ENCODE peak calls at places on chromosomes 11 and 22, in nine cellular contexts. One of them, this sample, is unnamed. For H3K4me1, the result is how much of the 10 kb centered on the place peaks cover.

GRCh38 chr22:23896523-23897186 is 2.5 kb downstream of the MIF start:
- DNase-seq in body of pancreas: no peak
- DNase-seq in CD4-positive, CD25-positive, alpha-beta regulatory T cell: no peak
- DNase-seq in A549: no peak
- DNase-seq in mammary epithelial cell: no peak
- DNase-seq in sigmoid colon: peak
- DNase-seq in IMR-90: no peak
- DNase-seq in ovary: no peak
- DNase-seq in CD8-positive, alpha-beta T cell: no peak
- DNase-seq in this sample: peak

GRCh38 chr22:46902436-46902835 is 140.0 kb downstream of the TBC1D22A start:
- DNase-seq in body of pancreas: no peak
- DNase-seq in CD4-positive, CD25-positive, alpha-beta regulatory T cell: no peak
- DNase-seq in A549: no peak
- DNase-seq in mammary epithelial cell: no peak
- DNase-seq in sigmoid colon: no peak
- DNase-seq in IMR-90: no peak
- DNase-seq in ovary: no peak
- DNase-seq in CD8-positive, alpha-beta T cell: no peak
- DNase-seq in this sample: no peak

GRCh38 chr11:112529071-112529470 is 268.4 kb upstream of the PLET1 start:
- DNase-seq in body of pancreas: no peak
- DNase-seq in CD4-positive, CD25-positive, alpha-beta regulatory T cell: no peak
- DNase-seq in A549: no peak
- DNase-seq in mammary epithelial cell: no peak
- DNase-seq in sigmoid colon: no peak
- DNase-seq in IMR-90: no peak
- DNase-seq in ovary: no peak
- DNase-seq in CD8-positive, alpha-beta T cell: no peak
- DNase-seq in this sample: no peak

GRCh38 chr11:76147106-76147735 is 59.1 kb downstream of the WNT11 start:
- DNase-seq in body of pancreas: no peak
- DNase-seq in CD4-positive, CD25-positive, alpha-beta regulatory T cell: no peak
- DNase-seq in A549: no peak
- DNase-seq in mammary epithelial cell: no peak
- DNase-seq in sigmoid colon: no peak
- DNase-seq in IMR-90: no peak
- DNase-seq in ovary: no peak
- DNase-seq in CD8-positive, alpha-beta T cell: no peak
- DNase-seq in this sample: peak

GRCh38 chr11:105979997-105980703 is 41.9 kb downstream of the MSANTD4 start:
- DNase-seq in body of pancreas: no peak
- DNase-seq in CD4-positive, CD25-positive, alpha-beta regulatory T cell: no peak
- DNase-seq in A549: no peak
- DNase-seq in mammary epithelial cell: no peak
- DNase-seq in sigmoid colon: no peak
- DNase-seq in IMR-90: no peak
- DNase-seq in ovary: no peak
- DNase-seq in CD8-positive, alpha-beta T cell: no peak
- DNase-seq in this sample: no peak

GRCh38 chr11:78549624-78550409 is 24.8 kb downstream of the NARS2 start:
- DNase-seq in body of pancreas: no peak
- DNase-seq in CD4-positive, CD25-positive, alpha-beta regulatory T cell: no peak
- DNase-seq in A549: no peak
- DNase-seq in mammary epithelial cell: no peak
- DNase-seq in sigmoid colon: no peak
- DNase-seq in IMR-90: no peak
- DNase-seq in ovary: no peak
- DNase-seq in CD8-positive, alpha-beta T cell: no peak
- DNase-seq in this sample: no peak

GRCh38 chr11:110582728-110583432 is 129.4 kb downstream of the ARHGAP20 start:
- DNase-seq in body of pancreas: no peak
- DNase-seq in CD4-positive, CD25-positive, alpha-beta regulatory T cell: no peak
- DNase-seq in A549: no peak
- DNase-seq in mammary epithelial cell: peak
- DNase-seq in sigmoid colon: no peak
- DNase-seq in IMR-90: no peak
- DNase-seq in ovary: no peak
- DNase-seq in CD8-positive, alpha-beta T cell: no peak
- DNase-seq in this sample: no peak

GRCh38 chr11:100823360-100823759 is 136.3 kb downstream of the ARHGAP42 start:
- DNase-seq in body of pancreas: no peak
- DNase-seq in CD4-positive, CD25-positive, alpha-beta regulatory T cell: no peak
- DNase-seq in A549: no peak
- DNase-seq in mammary epithelial cell: no peak
- DNase-seq in sigmoid colon: no peak
- DNase-seq in IMR-90: peak
- DNase-seq in ovary: no peak
- DNase-seq in CD8-positive, alpha-beta T cell: no peak
- DNase-seq in this sample: no peak

GRCh38 chr22:27537481-27537891 is 264.1 kb downstream of the MN1 start:
- DNase-seq in body of pancreas: no peak
- DNase-seq in CD4-positive, CD25-positive, alpha-beta regulatory T cell: no peak
- DNase-seq in A549: no peak
- DNase-seq in mammary epithelial cell: no peak
- DNase-seq in sigmoid colon: peak
- DNase-seq in IMR-90: no peak
- DNase-seq in ovary: peak
- DNase-seq in CD8-positive, alpha-beta T cell: no peak
- DNase-seq in this sample: no peak

GRCh38 chr11:10041803-10042202 is 252.2 kb downstream of the SBF2 start:
- DNase-seq in body of pancreas: no peak
- DNase-seq in CD4-positive, CD25-positive, alpha-beta regulatory T cell: no peak
- DNase-seq in A549: no peak
- DNase-seq in mammary epithelial cell: no peak
- DNase-seq in sigmoid colon: no peak
- DNase-seq in IMR-90: no peak
- DNase-seq in ovary: no peak
- DNase-seq in CD8-positive, alpha-beta T cell: no peak
- DNase-seq in this sample: no peak

GRCh38 chr11:47714554-47715081 is 551 bp downstream of the AGBL2 start:
- DNase-seq in body of pancreas: no peak
- DNase-seq in CD4-positive, CD25-positive, alpha-beta regulatory T cell: no peak
- DNase-seq in A549: no peak
- DNase-seq in mammary epithelial cell: peak
- DNase-seq in sigmoid colon: peak
- DNase-seq in IMR-90: no peak
- DNase-seq in ovary: no peak
- DNase-seq in CD8-positive, alpha-beta T cell: peak
- DNase-seq in this sample: no peak

GRCh38 chr11:330307-330693 is 9.6 kb upstream of the IFITM3 start:
- DNase-seq in body of pancreas: no peak
- DNase-seq in CD4-positive, CD25-positive, alpha-beta regulatory T cell: no peak
- DNase-seq in A549: no peak
- DNase-seq in mammary epithelial cell: no peak
- DNase-seq in sigmoid colon: peak
- DNase-seq in IMR-90: no peak
- DNase-seq in ovary: no peak
- DNase-seq in CD8-positive, alpha-beta T cell: no peak
- DNase-seq in this sample: no peak
- H3K4me1 ChIP-seq in body of pancreas: under half
- H3K4me1 ChIP-seq in CD4-positive, CD25-positive, alpha-beta regulatory T cell: under half
- H3K4me1 ChIP-seq in A549: under half
- H3K4me1 ChIP-seq in mammary epithelial cell: under half
- H3K4me1 ChIP-seq in sigmoid colon: under half
- H3K4me1 ChIP-seq in IMR-90: under half
- H3K4me1 ChIP-seq in ovary: under half
- H3K4me1 ChIP-seq in CD8-positive, alpha-beta T cell: half or more
- H3K4me1 ChIP-seq in this sample: under half

DNA sequence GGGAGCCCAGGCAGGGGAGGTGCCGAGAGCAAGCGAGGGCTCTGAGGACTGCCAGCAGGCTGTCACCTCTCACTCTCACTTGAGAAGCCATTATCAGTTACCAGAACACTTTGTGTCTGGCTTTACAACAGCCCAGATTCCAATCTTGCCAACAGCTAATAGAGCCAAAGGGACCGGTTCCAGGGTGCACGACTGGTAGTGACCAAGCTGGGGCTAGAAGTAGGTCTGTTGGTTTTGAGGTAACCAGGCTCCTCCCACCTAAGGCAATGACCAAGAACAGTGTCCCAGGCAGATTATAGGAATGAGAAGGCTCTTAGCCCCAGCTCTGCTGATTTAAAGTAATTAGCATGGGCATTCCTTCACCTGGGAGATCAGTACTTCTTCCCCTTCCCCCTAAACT is 7.2 kb upstream of the IL10RA start:
- DNase-seq in body of pancreas: no peak
- DNase-seq in CD4-positive, CD25-positive, alpha-beta regulatory T cell: no peak
- DNase-seq in A549: no peak
- DNase-seq in mammary epithelial cell: no peak
- DNase-seq in sigmoid colon: no peak
- DNase-seq in IMR-90: no peak
- DNase-seq in ovary: no peak
- DNase-seq in CD8-positive, alpha-beta T cell: no peak
- DNase-seq in this sample: no peak
- H3K4me1 ChIP-seq in body of pancreas: under half
- H3K4me1 ChIP-seq in CD4-positive, CD25-positive, alpha-beta regulatory T cell: half or more
- H3K4me1 ChIP-seq in A549: under half
- H3K4me1 ChIP-seq in mammary epithelial cell: under half
- H3K4me1 ChIP-seq in sigmoid colon: under half
- H3K4me1 ChIP-seq in IMR-90: under half
- H3K4me1 ChIP-seq in ovary: under half
- H3K4me1 ChIP-seq in CD8-positive, alpha-beta T cell: half or more
- H3K4me1 ChIP-seq in this sample: under half

GRCh38 chr11:68838572-68838964 is 3.1 kb downstream of the CPT1A start:
- DNase-seq in body of pancreas: peak
- DNase-seq in CD4-positive, CD25-positive, alpha-beta regulatory T cell: no peak
- DNase-seq in A549: no peak
- DNase-seq in mammary epithelial cell: no peak
- DNase-seq in sigmoid colon: peak
- DNase-seq in IMR-90: no peak
- DNase-seq in ovary: no peak
- DNase-seq in CD8-positive, alpha-beta T cell: peak
- DNase-seq in this sample: no peak
- H3K4me1 ChIP-seq in body of pancreas: half or more
- H3K4me1 ChIP-seq in CD4-positive, CD25-positive, alpha-beta regulatory T cell: half or more
- H3K4me1 ChIP-seq in A549: under half
- H3K4me1 ChIP-seq in mammary epithelial cell: under half
- H3K4me1 ChIP-seq in sigmoid colon: under half
- H3K4me1 ChIP-seq in IMR-90: under half
- H3K4me1 ChIP-seq in ovary: under half
- H3K4me1 ChIP-seq in CD8-positive, alpha-beta T cell: half or more
- H3K4me1 ChIP-seq in this sample: under half

GRCh38 chr11:67376873-67377808 is 3.7 kb upstream of the CLCF1 start:
- DNase-seq in body of pancreas: no peak
- DNase-seq in CD4-positive, CD25-positive, alpha-beta regulatory T cell: no peak
- DNase-seq in A549: no peak
- DNase-seq in mammary epithelial cell: no peak
- DNase-seq in sigmoid colon: no peak
- DNase-seq in IMR-90: no peak
- DNase-seq in ovary: peak
- DNase-seq in CD8-positive, alpha-beta T cell: no peak
- DNase-seq in this sample: no peak
- H3K4me1 ChIP-seq in body of pancreas: under half
- H3K4me1 ChIP-seq in CD4-positive, CD25-positive, alpha-beta regulatory T cell: under half
- H3K4me1 ChIP-seq in A549: half or more
- H3K4me1 ChIP-seq in mammary epithelial cell: under half
- H3K4me1 ChIP-seq in sigmoid colon: under half
- H3K4me1 ChIP-seq in IMR-90: under half
- H3K4me1 ChIP-seq in ovary: under half
- H3K4me1 ChIP-seq in CD8-positive, alpha-beta T cell: under half
- H3K4me1 ChIP-seq in this sample: under half

DNA sequence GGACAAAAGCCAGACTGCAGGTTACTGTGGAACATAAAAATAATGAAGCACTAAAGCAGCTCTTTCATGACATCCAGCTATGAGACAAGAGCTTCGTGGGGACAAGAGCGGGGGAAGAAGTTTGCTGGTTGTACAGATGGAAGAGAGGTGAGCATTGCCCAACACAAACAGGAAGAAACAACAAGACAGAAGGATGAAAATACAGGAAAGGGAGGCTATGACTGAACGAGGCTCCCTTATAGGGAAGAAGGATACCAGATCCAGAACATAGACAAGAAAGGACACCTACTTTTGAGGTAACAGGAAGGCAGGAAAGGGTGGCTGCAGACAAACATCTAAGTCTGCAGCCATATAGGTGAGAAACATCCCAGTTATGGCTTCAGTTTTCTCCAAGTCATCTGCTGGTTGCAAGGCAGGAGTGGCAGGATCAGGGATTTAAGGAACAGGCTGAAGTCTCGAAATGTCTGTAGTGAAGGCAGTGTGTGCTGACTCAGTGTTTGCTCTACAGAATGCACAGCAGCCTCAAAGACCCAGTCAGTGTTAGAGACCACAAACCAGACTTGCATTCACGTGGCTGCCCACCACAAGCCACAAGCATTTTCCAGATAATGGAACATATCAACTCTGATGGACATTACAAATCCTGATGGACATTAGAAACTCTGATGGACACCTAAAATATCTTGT is 1.9 kb downstream of the CLTCL1 start:
- DNase-seq in body of pancreas: no peak
- DNase-seq in CD4-positive, CD25-positive, alpha-beta regulatory T cell: no peak
- DNase-seq in A549: no peak
- DNase-seq in mammary epithelial cell: peak
- DNase-seq in sigmoid colon: no peak
- DNase-seq in IMR-90: peak
- DNase-seq in ovary: no peak
- DNase-seq in CD8-positive, alpha-beta T cell: peak
- DNase-seq in this sample: no peak
- H3K4me1 ChIP-seq in body of pancreas: under half
- H3K4me1 ChIP-seq in CD4-positive, CD25-positive, alpha-beta regulatory T cell: under half
- H3K4me1 ChIP-seq in A549: half or more
- H3K4me1 ChIP-seq in mammary epithelial cell: half or more
- H3K4me1 ChIP-seq in sigmoid colon: under half
- H3K4me1 ChIP-seq in IMR-90: under half
- H3K4me1 ChIP-seq in ovary: under half
- H3K4me1 ChIP-seq in CD8-positive, alpha-beta T cell: under half
- H3K4me1 ChIP-seq in this sample: under half

This sample was measured in aorta.